ENCODE peak calls at places on chromosomes 11 and 22, in nine cellular contexts. P is stimulated activated CD4-positive, alpha-beta T cell treated with anti-CD3 and anti-CD28 coated beads, Interleukin-2, amount 100 ng/mL, for 24 hours; L is cardiac muscle cell; Y is non-pigmented ciliary epithelial cell; T is astrocyte of the hippocampus; C is WERI-Rb-1; R is skeletal muscle cell; U is GM12865; Q is activated CD8-positive, alpha-beta memory T cell treated with anti-CD3 and anti-CD28 coated beads, Interleukin-2, amount 50 U/mL, for 48 hours. F is an unnamed sample.

GRCh38 chr11:78290293-78291176 is 101.8 kb downstream of the USP35 start:
- DNase-seq in P (no peak), C (no peak), T (no peak), R (peak), Q (no peak), U (no peak), L (no peak), Y (peak), F (no peak)

GRCh38 chr11:70570693-70571395 is 172.5 kb downstream of the CTTN start:
- DNase-seq in Y (no peak), R (no peak), P (no peak), C (no peak), Q (no peak), L (no peak), U (no peak), T (no peak), F (no peak)

GRCh38 chr11:45156731-45157130 is 10.3 kb downstream of the PRDM11 start:
- DNase-seq in U (no peak), L (no peak), Y (no peak), T (no peak), C (no peak), P (no peak), Q (peak), R (no peak), F (no peak)

GRCh38 chr11:91805293-91805692 is 419.3 kb upstream of the FAT3 start:
- DNase-seq in T (no peak), P (no peak), Y (no peak), C (no peak), Q (no peak), L (no peak), R (no peak), U (no peak), F (no peak)

GRCh38 chr11:42422094-42422493 is 889.7 kb upstream of the API5 start:
- DNase-seq in L (no peak), Q (no peak), Y (no peak), R (peak), U (no peak), T (peak), C (no peak), P (no peak), F (no peak)

GRCh38 chr22:20080776-20081654 is 974 bp downstream of the DGCR8 start:
- DNase-seq in R (no peak), C (peak), L (peak), T (peak), P (no peak), Q (no peak), U (peak), Y (no peak), F (peak)

GRCh38 chr22:29435236-29435635 is 3.1 kb upstream of the RFPL1 start:
- DNase-seq in P (no peak), C (no peak), U (no peak), T (no peak), Y (no peak), Q (no peak), R (peak), L (no peak), F (no peak)

GRCh38 chr11:76184551-76184993 is 21.7 kb downstream of the WNT11 start:
- DNase-seq in P (no peak), R (no peak), U (no peak), C (no peak), Q (no peak), Y (no peak), T (no peak), L (no peak), F (no peak)

GRCh38 chr22:33051960-33052839 is 6.0 kb downstream of the SYN3 start:
- DNase-seq in T (peak), Q (no peak), C (no peak), L (peak), Y (no peak), P (no peak), R (no peak), U (no peak), F (no peak)

GRCh38 chr11:37616291-37616690 is 1018.3 kb upstream of the RAG2 start:
- DNase-seq in Y (no peak), T (no peak), U (no peak), Q (no peak), P (no peak), L (no peak), C (no peak), R (no peak), F (no peak)

GRCh38 chr11:63663809-63664208 is 7.4 kb downstream of the ATL3 start:
- DNase-seq in R (peak), T (peak), P (no peak), Q (no peak), Y (no peak), C (no peak), U (no peak), L (no peak), F (no peak)

GRCh38 chr11:10727259-10727851 is 23.7 kb upstream of the CTR9 start:
- DNase-seq in L (no peak), P (no peak), R (no peak), T (no peak), C (no peak), U (no peak), Q (no peak), Y (no peak), F (no peak)

GRCh38 chr11:105211806-105212531 is 72.4 kb upstream of the CARD18 start:
- DNase-seq in P (no peak), Y (no peak), L (no peak), R (no peak), Q (no peak), C (no peak), T (peak), U (no peak), F (no peak)